ENCODE peak calls at places on chromosome 16, in ten cellular contexts. P, Y, G, H, J, F, D, L, Z and B are unnamed samples. For H3K9me3 and H3K4me1, the result is how much of the 10 kb centered on the place peaks cover.

GRCh38 chr16:89869911-89870310 is 3.5 kb upstream of the TCF25 start:
- DNase-seq in P (no peak), Y (no peak), G (no peak), H (no peak), J (no peak), F (no peak), D (no peak), L (no peak), Z (no peak), B (no peak)

GRCh38 chr16:81143921-81144471 is 47.8 kb upstream of the GCSH start:
- DNase-seq in P (no peak), Y (no peak), G (peak), H (no peak), J (no peak), F (no peak), D (no peak), L (no peak), Z (no peak), B (no peak)

GRCh38 chr16:78184554-78185183 is 85.2 kb downstream of the WWOX start:
- DNase-seq in P (no peak), Y (peak), G (peak), H (no peak), J (no peak), F (no peak), D (no peak), L (no peak), Z (no peak), B (no peak)

GRCh38 chr16:4990415-4990814 is 32.3 kb downstream of the SEC14L5 start:
- DNase-seq in P (no peak), Y (no peak), G (no peak), H (no peak), J (no peak), F (peak), D (no peak), L (no peak), Z (no peak), B (no peak)

GRCh38 chr16:86662195-86662594 is 83.8 kb downstream of the FOXL1 start:
- DNase-seq in P (no peak), Y (no peak), G (no peak), H (no peak), J (no peak), F (no peak), D (no peak), L (no peak), Z (no peak), B (no peak)

GRCh38 chr16:6160871-6161270 is 1063.3 kb upstream of the EEF2KMT start:
- DNase-seq in P (no peak), Y (no peak), G (no peak), H (no peak), J (no peak), F (no peak), D (no peak), L (no peak), Z (no peak), B (no peak)

GRCh38 chr16:85665929-85666328 is 22.8 kb downstream of the GINS2 start:
- DNase-seq in P (no peak), Y (no peak), G (no peak), H (no peak), J (peak), F (peak), D (no peak), L (no peak), Z (no peak), B (no peak)

GRCh38 chr16:30956601-30957455 is 726 bp upstream of the SETD1A start:
- DNase-seq in P (peak), Y (peak), G (peak), H (peak), J (peak), F (peak), D (no peak), L (peak), Z (peak), B (peak)

GRCh38 chr16:62041401-62041800 is 5.2 kb upstream of the CDH8 start:
- DNase-seq in P (no peak), Y (no peak), G (peak), H (peak), J (no peak), F (no peak), D (no peak), L (no peak), Z (no peak), B (peak)

GRCh38 chr16:27748868-27749546 is 199.1 kb downstream of the KATNIP start:
- DNase-seq in P (no peak), Y (peak), G (peak), H (peak), J (peak), F (no peak), D (no peak), L (peak), Z (peak), B (peak)

GRCh38 chr16:22813946-22814325 is at the start of gene HS3ST2:
- DNase-seq in P (no peak), Y (no peak), G (no peak), H (peak), J (no peak), F (no peak), D (no peak), L (no peak), Z (peak), B (peak)
- TF ChIP-seq CTCF in P (peak), Y (peak), G (no peak), H (peak), J (no peak), F (no peak), D (no peak), L (no peak), Z (peak), B (no peak)

GRCh38 chr16:35391328-35391727 is 1931.9 kb downstream of the TP53TG3F start:
- DNase-seq in P (no peak), Y (peak), G (peak), H (peak), J (no peak), F (no peak), D (peak), L (no peak), Z (peak), B (no peak)

DNA sequence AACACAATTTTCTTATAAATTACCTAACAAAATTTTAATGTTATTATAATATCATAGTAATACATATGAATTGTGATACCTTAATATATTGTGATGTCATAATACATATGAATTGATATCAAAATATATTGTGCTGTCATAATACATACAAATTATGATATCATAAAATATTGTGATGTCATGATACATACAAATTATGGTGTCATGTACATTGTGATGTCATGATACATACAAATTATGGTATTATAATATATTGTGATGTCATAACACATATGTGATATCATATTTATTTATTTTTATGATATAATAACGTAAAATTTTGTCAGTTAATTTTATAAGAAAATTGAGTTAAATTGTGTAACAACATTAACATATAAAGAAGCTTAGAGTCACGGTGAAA is 1927.2 kb downstream of the TP53TG3F start:
- DNase-seq in P (no peak), Y (no peak), G (no peak), H (no peak), J (no peak), F (no peak), D (no peak), L (no peak), Z (no peak), B (no peak)
- H3K9me3 ChIP-seq in P (under half), Y (under half), G (under half), H (under half), J (under half), F (under half), D (under half), L (under half), Z (under half), B (under half)

GRCh38 chr16:20901441-20902112 is 1.0 kb downstream of the LYRM1 start:
- DNase-seq in P (peak), Y (peak), G (peak), H (peak), J (no peak), F (peak), D (no peak), L (no peak), Z (peak), B (peak)
- H3K4me1 ChIP-seq in P (half or more), Y (half or more), G (half or more), H (under half), J (under half), F (half or more), D (half or more), L (under half), Z (half or more), B (under half)

DNA sequence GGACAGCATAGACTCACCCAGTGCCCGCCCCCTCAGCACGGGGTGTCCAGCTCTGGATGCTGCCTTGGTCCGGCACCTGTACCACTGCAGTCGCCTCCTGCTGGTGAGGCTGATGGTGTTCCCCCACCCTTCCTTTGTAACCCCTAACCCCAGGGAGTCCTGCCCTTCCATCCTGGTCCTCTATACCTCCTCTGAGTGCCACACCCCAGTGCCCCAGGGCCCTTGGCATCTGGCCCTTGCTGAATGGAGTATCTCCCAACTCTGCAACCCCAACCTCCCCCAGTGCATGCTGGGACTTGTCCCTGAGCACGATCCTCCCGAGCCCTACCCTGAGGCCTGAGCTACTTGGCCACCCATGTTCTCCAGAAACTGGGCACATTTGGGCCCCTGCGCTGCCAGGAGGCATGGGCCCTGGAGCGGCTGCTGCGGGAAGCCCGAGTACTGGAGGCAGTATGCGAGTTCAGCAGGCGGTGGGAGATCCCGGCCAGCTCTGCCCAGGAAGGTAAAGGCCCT is 15.8 kb downstream of the RIPOR1 start:
- DNase-seq in P (no peak), Y (no peak), G (no peak), H (no peak), J (no peak), F (peak), D (no peak), L (no peak), Z (no peak), B (no peak)
- TF ChIP-seq CTCF in P (no peak), Y (peak), G (peak), H (no peak), J (no peak), F (no peak), D (peak), L (no peak), Z (no peak), B (no peak)

GRCh38 chr16:35196313-35196712 is 1736.9 kb downstream of the TP53TG3F start:
- DNase-seq in P (no peak), Y (no peak), G (no peak), H (no peak), J (no peak), F (peak), D (no peak), L (no peak), Z (no peak), B (no peak)

GRCh38 chr16:35195173-35195863 is 1735.9 kb downstream of the TP53TG3F start:
- DNase-seq in P (no peak), Y (no peak), G (no peak), H (no peak), J (no peak), F (no peak), D (no peak), L (no peak), Z (no peak), B (no peak)

GRCh38 chr16:35193956-35194355 is 1734.5 kb downstream of the TP53TG3F start:
- DNase-seq in P (no peak), Y (no peak), G (no peak), H (no peak), J (no peak), F (no peak), D (no peak), L (no peak), Z (no peak), B (no peak)

GRCh38 chr16:35195864-35196216 is 1736.4 kb downstream of the TP53TG3F start:
- DNase-seq in P (no peak), Y (no peak), G (no peak), H (no peak), J (no peak), F (peak), D (no peak), L (no peak), Z (no peak), B (peak)

GRCh38 chr16:35194681-35195080 is 1735.3 kb downstream of the TP53TG3F start:
- DNase-seq in P (no peak), Y (no peak), G (no peak), H (no peak), J (no peak), F (no peak), D (no peak), L (no peak), Z (no peak), B (no peak)
- H3K9me3 ChIP-seq in P (under half), Y (under half), G (under half), H (under half), J (under half), F (under half), D (under half), L (under half), Z (under half), B (half or more)

GRCh38 chr16:16064874-16065384 is 115.5 kb downstream of the ABCC1 start:
- DNase-seq in P (no peak), Y (no peak), G (no peak), H (no peak), J (no peak), F (no peak), D (no peak), L (no peak), Z (no peak), B (no peak)
- H3K4me1 ChIP-seq in P (under half), Y (under half), G (under half), H (under half), J (under half), F (under half), D (under half), L (under half), Z (under half), B (under half)

DNA sequence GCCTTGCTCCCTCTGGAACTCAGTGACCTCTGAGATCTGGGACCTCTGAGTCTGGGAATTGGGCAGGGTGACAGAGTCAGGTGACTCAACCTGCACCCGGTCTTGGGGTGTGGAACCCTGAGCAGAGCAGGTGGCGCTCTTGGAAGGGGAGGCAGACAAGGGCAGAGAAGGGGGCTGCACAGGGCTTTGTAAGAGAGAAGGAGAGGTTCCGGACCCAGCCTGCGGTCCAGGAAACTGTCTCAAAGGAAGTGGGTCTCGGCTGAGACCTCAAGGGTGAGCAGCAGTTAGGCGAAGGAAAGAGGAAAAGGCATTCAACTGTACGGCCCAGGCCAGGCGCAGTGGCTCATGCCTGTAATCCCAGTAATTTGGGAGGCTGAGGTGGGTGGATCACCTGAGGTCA is 10.0 kb upstream of the RIPOR1 start:
- DNase-seq in P (no peak), Y (no peak), G (no peak), H (no peak), J (no peak), F (no peak), D (no peak), L (no peak), Z (no peak), B (no peak)
- TF ChIP-seq CTCF in P (no peak), Y (no peak), G (no peak), H (no peak), J (no peak), F (no peak), D (no peak), L (no peak), Z (no peak), B (no peak)